ENCODE peak calls at places on chromosomes 13 and 19, in four cellular contexts. One of them, this sample, is unnamed.

GRCh38 chr13:26585136-26585535 is 27.7 kb downstream of the WASF3 start:
- DNase-seq in heart left ventricle: no peak
- DNase-seq in Calu3: no peak
- DNase-seq in body of pancreas: no peak
- DNase-seq in this sample: no peak

GRCh38 chr13:93646247-93646646 is 419.6 kb downstream of the GPC6 start:
- DNase-seq in heart left ventricle: no peak
- DNase-seq in Calu3: no peak
- DNase-seq in body of pancreas: no peak
- DNase-seq in this sample: no peak

GRCh38 chr13:46858163-46858562 is 38.7 kb downstream of the HTR2A start:
- DNase-seq in heart left ventricle: no peak
- DNase-seq in body of pancreas: no peak
- DNase-seq in Calu3: no peak
- DNase-seq in this sample: peak; percentile 21

GRCh38 chr13:111548805-111549204 is 228.4 kb downstream of the TEX29 start:
- DNase-seq in heart left ventricle: no peak
- DNase-seq in Calu3: no peak
- DNase-seq in body of pancreas: no peak
- DNase-seq in this sample: no peak

GRCh38 chr19:48628486-48629296 is 8.5 kb downstream of the DBP start:
- DNase-seq in body of pancreas: no peak
- DNase-seq in Calu3: no peak
- DNase-seq in heart left ventricle: peak; percentile 40
- DNase-seq in this sample: no peak

GRCh38 chr19:40724848-40725247 is 7.9 kb downstream of the ITPKC start:
- DNase-seq in Calu3: no peak
- DNase-seq in body of pancreas: no peak
- DNase-seq in heart left ventricle: no peak
- DNase-seq in this sample: no peak

GRCh38 chr19:17402982-17403855 is 2.2 kb downstream of the BST2 start:
- DNase-seq in heart left ventricle: no peak
- DNase-seq in Calu3: no peak
- DNase-seq in body of pancreas: no peak
- DNase-seq in this sample: peak; percentile 92

GRCh38 chr13:27744861-27745260 is 47.4 kb upstream of the GSX1 start:
- DNase-seq in heart left ventricle: no peak
- DNase-seq in body of pancreas: no peak
- DNase-seq in Calu3: no peak
- DNase-seq in this sample: peak; percentile 78

GRCh38 chr13:109145631-109146030 is 516.2 kb downstream of the MYO16 start:
- DNase-seq in heart left ventricle: peak; percentile 49
- DNase-seq in Calu3: no peak
- DNase-seq in body of pancreas: peak; percentile 29
- DNase-seq in this sample: peak; percentile 70

GRCh38 chr13:19586904-19587634 is 25.7 kb upstream of the TPTE2 start:
- DNase-seq in Calu3: no peak
- DNase-seq in body of pancreas: no peak
- DNase-seq in heart left ventricle: peak; percentile 30
- DNase-seq in this sample: peak; percentile 50

GRCh38 chr13:34654203-34654602 is 287.9 kb upstream of the NBEA start:
- DNase-seq in body of pancreas: no peak
- DNase-seq in Calu3: no peak
- DNase-seq in heart left ventricle: no peak
- DNase-seq in this sample: peak; percentile 9

GRCh38 chr19:14147797-14148605 is 11.6 kb upstream of the ASF1B start:
- DNase-seq in body of pancreas: peak; percentile 65
- DNase-seq in Calu3: peak; percentile 71
- DNase-seq in heart left ventricle: peak; percentile 84
- DNase-seq in this sample: peak; percentile 75

GRCh38 chr13:40432018-40432978 is 234.1 kb downstream of the FOXO1 start:
- DNase-seq in heart left ventricle: no peak
- DNase-seq in Calu3: no peak
- DNase-seq in body of pancreas: no peak
- DNase-seq in this sample: no peak

GRCh38 chr13:26502826-26503225 is 54.7 kb upstream of the WASF3 start:
- DNase-seq in body of pancreas: no peak
- DNase-seq in heart left ventricle: peak; percentile 27
- DNase-seq in Calu3: no peak
- DNase-seq in this sample: peak; percentile 66

GRCh38 chr13:38490657-38491056 is 141.0 kb downstream of the UFM1 start:
- DNase-seq in Calu3: no peak
- DNase-seq in body of pancreas: no peak
- DNase-seq in heart left ventricle: no peak
- DNase-seq in this sample: no peak

GRCh38 chr13:32811297-32811800 is 204.9 kb upstream of the KL start:
- DNase-seq in Calu3: no peak
- DNase-seq in heart left ventricle: no peak
- DNase-seq in body of pancreas: no peak
- DNase-seq in this sample: no peak

GRCh38 chr19:8302357-8302691 is 5.8 kb downstream of the CD320 start:
- DNase-seq in heart left ventricle: peak; percentile 86
- DNase-seq in Calu3: no peak
- DNase-seq in body of pancreas: peak; percentile 15
- DNase-seq in this sample: no peak

GRCh38 chr19:21468791-21469190 is 36.6 kb upstream of the ZNF429 start:
- DNase-seq in heart left ventricle: no peak
- DNase-seq in body of pancreas: peak; percentile 16
- DNase-seq in Calu3: no peak
- DNase-seq in this sample: peak; percentile 66

GRCh38 chr19:48900477-48901452 is 653 bp downstream of the NUCB1 start:
- DNase-seq in heart left ventricle: peak; percentile 50
- DNase-seq in body of pancreas: no peak
- DNase-seq in Calu3: no peak
- DNase-seq in this sample: peak; percentile 58

GRCh38 chr19:49690656-49691242 is at the start of gene CPT1C:
- DNase-seq in Calu3: no peak
- DNase-seq in heart left ventricle: peak; percentile 84
- DNase-seq in body of pancreas: peak; percentile 80
- DNase-seq in this sample: peak; percentile 97

GRCh38 chr19:18205180-18205915 is 1.5 kb upstream of the RAB3A start:
- DNase-seq in body of pancreas: peak; percentile 65
- DNase-seq in Calu3: peak; percentile 23
- DNase-seq in heart left ventricle: peak; percentile 95
- DNase-seq in this sample: peak; percentile 71

GRCh38 chr13:54162069-54162468 is 1133.5 kb downstream of the OLFM4 start:
- DNase-seq in Calu3: no peak
- DNase-seq in heart left ventricle: no peak
- DNase-seq in body of pancreas: no peak
- DNase-seq in this sample: peak; percentile 80

GRCh38 chr13:21817878-21818277 is 147.0 kb downstream of the FGF9 start:
- DNase-seq in heart left ventricle: no peak
- DNase-seq in Calu3: no peak
- DNase-seq in body of pancreas: no peak
- DNase-seq in this sample: no peak

GRCh38 chr13:37023871-37024270 is 23.3 kb downstream of the EXOSC8 start:
- DNase-seq in body of pancreas: no peak
- DNase-seq in Calu3: no peak
- DNase-seq in heart left ventricle: no peak
- DNase-seq in this sample: no peak

GRCh38 chr19:51702754-51703654 is 9.9 kb downstream of the SPACA6 start:
- DNase-seq in Calu3: no peak
- DNase-seq in heart left ventricle: peak; percentile 45
- DNase-seq in body of pancreas: peak; percentile 57
- DNase-seq in this sample: peak; percentile 94

GRCh38 chr19:4052114-4052992 is 14.3 kb downstream of the ZBTB7A start:
- DNase-seq in body of pancreas: peak; percentile 68
- DNase-seq in Calu3: peak; percentile 93
- DNase-seq in heart left ventricle: peak; percentile 62
- DNase-seq in this sample: no peak

GRCh38 chr19:12793290-12794195 is 2.3 kb downstream of the JUNB start:
- DNase-seq in heart left ventricle: peak; percentile 96
- DNase-seq in Calu3: peak; percentile 91
- DNase-seq in body of pancreas: peak; percentile 95
- DNase-seq in this sample: peak; percentile 94

GRCh38 chr13:29526741-29527140 is 68.7 kb downstream of the SLC7A1 start:
- DNase-seq in Calu3: no peak
- DNase-seq in body of pancreas: no peak
- DNase-seq in heart left ventricle: no peak
- DNase-seq in this sample: no peak

GRCh38 chr19:8988204-8988603 is 22.0 kb downstream of the MUC16 start:
- DNase-seq in Calu3: no peak
- DNase-seq in heart left ventricle: no peak
- DNase-seq in body of pancreas: no peak
- DNase-seq in this sample: peak; percentile 78

GRCh38 chr13:88526186-88526852 is 855.1 kb downstream of the SLITRK5 start:
- DNase-seq in body of pancreas: no peak
- DNase-seq in heart left ventricle: no peak
- DNase-seq in Calu3: no peak
- DNase-seq in this sample: peak; percentile 83

GRCh38 chr13:51241720-51242119 is 19.5 kb downstream of the FAM124A start:
- DNase-seq in heart left ventricle: no peak
- DNase-seq in body of pancreas: no peak
- DNase-seq in Calu3: no peak
- DNase-seq in this sample: no peak

GRCh38 chr19:19257137-19257536 is 16.0 kb downstream of the TM6SF2 start:
- DNase-seq in body of pancreas: no peak
- DNase-seq in Calu3: no peak
- DNase-seq in heart left ventricle: no peak
- DNase-seq in this sample: no peak

GRCh38 chr13:79679334-79679733 is 198.4 kb downstream of the NDFIP2 start:
- DNase-seq in Calu3: peak; percentile 48
- DNase-seq in body of pancreas: peak; percentile 85
- DNase-seq in heart left ventricle: peak; percentile 75
- DNase-seq in this sample: peak; percentile 93

GRCh38 chr13:44267966-44268365 is 105.7 kb upstream of the SERP2 start:
- DNase-seq in body of pancreas: no peak
- DNase-seq in Calu3: no peak
- DNase-seq in heart left ventricle: no peak
- DNase-seq in this sample: no peak

GRCh38 chr13:46896346-46897138 is at the start of gene HTR2A:
- DNase-seq in heart left ventricle: peak; percentile 32
- DNase-seq in Calu3: no peak
- DNase-seq in body of pancreas: no peak
- DNase-seq in this sample: peak; percentile 12

GRCh38 chr19:29630661-29631060 is 24.6 kb downstream of the POP4 start:
- DNase-seq in heart left ventricle: no peak
- DNase-seq in body of pancreas: no peak
- DNase-seq in Calu3: no peak
- DNase-seq in this sample: no peak

GRCh38 chr19:40584007-40584406 is 7.3 kb downstream of the SHKBP1 start:
- DNase-seq in body of pancreas: no peak
- DNase-seq in heart left ventricle: no peak
- DNase-seq in Calu3: no peak
- DNase-seq in this sample: peak; percentile 51

GRCh38 chr13:75635621-75636338 is at the start of gene LMO7:
- DNase-seq in heart left ventricle: peak; percentile 60
- DNase-seq in Calu3: peak; percentile 38
- DNase-seq in body of pancreas: peak; percentile 57
- DNase-seq in this sample: peak; percentile 89

DNA sequence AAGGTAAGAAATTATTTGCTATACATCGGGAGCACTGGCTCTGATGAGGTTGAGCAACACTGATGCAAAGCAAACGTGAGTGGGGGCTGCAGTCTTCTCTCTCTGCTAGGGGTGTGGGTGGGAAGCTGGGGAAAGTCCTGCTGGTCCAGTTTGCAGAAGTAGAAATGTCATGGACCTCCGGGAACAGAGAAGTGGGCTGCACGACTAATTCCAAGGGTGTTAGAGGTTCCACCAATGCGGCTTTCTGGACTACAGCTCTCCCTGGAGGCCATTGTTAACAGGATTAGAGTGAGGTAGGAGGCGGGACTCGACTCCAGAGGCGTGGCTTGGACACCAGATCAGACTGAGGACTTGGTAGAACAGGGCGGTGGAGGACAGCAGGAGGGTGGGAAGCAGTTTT is 5.7 kb upstream of the FBXO27 start:
- DNase-seq in heart left ventricle: no peak
- DNase-seq in body of pancreas: peak; percentile 59
- DNase-seq in Calu3: peak; percentile 69
- DNase-seq in this sample: peak; percentile 89
- TF ChIP-seq CTCF in heart left ventricle: no peak
- TF ChIP-seq CTCF in body of pancreas: peak; percentile 33
- TF ChIP-seq CTCF in Calu3: no peak
- TF ChIP-seq CTCF in this sample: peak; percentile 61

GRCh38 chr13:76823969-76824368 is 62.2 kb downstream of the KCTD12 start:
- DNase-seq in heart left ventricle: no peak
- DNase-seq in body of pancreas: no peak
- DNase-seq in Calu3: no peak
- DNase-seq in this sample: no peak

GRCh38 chr13:76825415-76825814 is 60.8 kb downstream of the KCTD12 start:
- DNase-seq in heart left ventricle: no peak
- DNase-seq in Calu3: no peak
- DNase-seq in body of pancreas: no peak
- DNase-seq in this sample: no peak

GRCh38 chr13:76822691-76823267 is 63.4 kb downstream of the KCTD12 start:
- DNase-seq in body of pancreas: no peak
- DNase-seq in Calu3: no peak
- DNase-seq in heart left ventricle: no peak
- DNase-seq in this sample: no peak

GRCh38 chr13:76816394-76816793 is 69.8 kb downstream of the KCTD12 start:
- DNase-seq in heart left ventricle: no peak
- DNase-seq in body of pancreas: no peak
- DNase-seq in Calu3: no peak
- DNase-seq in this sample: no peak

GRCh38 chr13:76820759-76821158 is 65.4 kb downstream of the KCTD12 start:
- DNase-seq in Calu3: no peak
- DNase-seq in body of pancreas: no peak
- DNase-seq in heart left ventricle: peak; percentile 76
- DNase-seq in this sample: peak; percentile 8
- TF ChIP-seq CTCF in Calu3: no peak
- TF ChIP-seq CTCF in body of pancreas: no peak
- TF ChIP-seq CTCF in heart left ventricle: peak; percentile 27
- TF ChIP-seq CTCF in this sample: no peak

GRCh38 chr19:38130399-38130798 is 93.6 kb downstream of the DPF1 start:
- DNase-seq in Calu3: no peak
- DNase-seq in body of pancreas: no peak
- DNase-seq in heart left ventricle: no peak
- DNase-seq in this sample: no peak
- TF ChIP-seq CTCF in Calu3: no peak
- TF ChIP-seq CTCF in body of pancreas: no peak
- TF ChIP-seq CTCF in heart left ventricle: no peak
- TF ChIP-seq CTCF in this sample: no peak

GRCh38 chr13:103762523-103762922 is 696.3 kb upstream of the SLC10A2 start:
- DNase-seq in heart left ventricle: no peak
- DNase-seq in Calu3: no peak
- DNase-seq in body of pancreas: no peak
- DNase-seq in this sample: peak; percentile 9
- TF ChIP-seq CTCF in heart left ventricle: no peak
- TF ChIP-seq CTCF in Calu3: no peak
- TF ChIP-seq CTCF in body of pancreas: no peak
- TF ChIP-seq CTCF in this sample: peak; percentile 50

DNA sequence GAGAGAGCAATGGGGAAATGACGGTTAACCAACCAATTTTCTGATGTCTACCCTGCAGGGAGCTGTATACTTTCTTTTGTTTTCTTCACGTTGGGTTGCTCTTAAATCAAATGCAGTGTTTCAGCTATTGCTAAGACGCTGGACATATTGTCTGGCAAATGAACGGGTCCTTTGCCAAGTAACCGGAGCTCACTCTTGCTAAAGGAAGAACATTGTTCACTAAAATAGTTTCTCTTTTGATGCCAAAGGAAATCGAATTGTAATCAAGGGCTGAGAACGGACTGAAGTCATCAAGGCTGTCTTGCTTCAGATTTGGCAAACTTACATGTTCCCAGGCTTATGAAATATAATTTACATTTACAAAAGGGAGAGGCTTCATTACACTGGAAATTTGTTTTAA is 142.3 kb upstream of the ARGLU1 start:
- DNase-seq in body of pancreas: no peak
- DNase-seq in heart left ventricle: no peak
- DNase-seq in Calu3: no peak
- DNase-seq in this sample: no peak
- TF ChIP-seq CTCF in body of pancreas: no peak
- TF ChIP-seq CTCF in heart left ventricle: no peak
- TF ChIP-seq CTCF in Calu3: no peak
- TF ChIP-seq CTCF in this sample: no peak

This sample was measured in GM23338.